ENCODE peak calls at places on chromosomes 16 and 17, in four cellular contexts. J is AG10803, I is astrocyte of the spinal cord, K is HCT116. O is an unnamed sample.

GRCh38 chr17:70059649-70060048 is 15.4 kb upstream of the KCNJ16 start:
- DNase-seq in J (no peak), I (no peak), K (no peak), O (no peak)

GRCh38 chr17:41499714-41500113 is 5.7 kb downstream of the KRT13 start:
- DNase-seq in J (no peak), I (no peak), K (no peak), O (no peak)

GRCh38 chr17:40480501-40481003 is 20.9 kb downstream of the TNS4 start:
- DNase-seq in J (peak), I (no peak), K (no peak), O (no peak)

GRCh38 chr16:21647562-21648164 is 4.7 kb downstream of the IGSF6 start:
- DNase-seq in J (no peak), I (no peak), K (no peak), O (no peak)

GRCh38 chr17:63490321-63490720 is 13.5 kb downstream of the ACE start:
- DNase-seq in J (no peak), I (no peak), K (no peak), O (no peak)

GRCh38 chr16:50669741-50670140 is 11.4 kb downstream of the SNX20 start:
- DNase-seq in J (no peak), I (no peak), K (no peak), O (no peak)

GRCh38 chr17:48025904-48026502 is 11.6 kb downstream of the COPZ2 start:
- DNase-seq in J (no peak), I (peak), K (no peak), O (no peak)

GRCh38 chr16:53622315-53622714 is 81.3 kb downstream of the RPGRIP1L start:
- DNase-seq in J (no peak), I (no peak), K (no peak), O (no peak)

GRCh38 chr17:82752371-82753200 is 721 bp downstream of the TBCD start:
- DNase-seq in J (no peak), I (peak), K (no peak), O (peak)

GRCh38 chr17:82061047-82061925 is 4.3 kb downstream of the DUS1L start:
- DNase-seq in J (no peak), I (no peak), K (no peak), O (no peak)

GRCh38 chr17:67027031-67027628 is 17.2 kb upstream of the CACNG1 start:
- DNase-seq in J (peak), I (no peak), K (no peak), O (peak)

GRCh38 chr17:27766438-27766837 is 33.9 kb downstream of the NOS2 start:
- DNase-seq in J (no peak), I (no peak), K (no peak), O (no peak)

GRCh38 chr17:81477173-81477572 is 35.4 kb downstream of the ACTG1 start:
- DNase-seq in J (no peak), I (no peak), K (no peak), O (no peak)

GRCh38 chr17:49414271-49414621 is 436 bp downstream of the PHB1 start:
- DNase-seq in J (no peak), I (no peak), K (no peak), O (peak)

GRCh38 chr16:66850115-66850815 is 6.1 kb downstream of the CA7 start:
- DNase-seq in J (no peak), I (no peak), K (no peak), O (no peak)

GRCh38 chr16:71353736-71354135 is 4.8 kb upstream of the CALB2 start:
- DNase-seq in J (no peak), I (no peak), K (no peak), O (no peak)

GRCh38 chr17:57142925-57143324 is 57.9 kb downstream of the AKAP1 start:
- DNase-seq in J (peak), I (no peak), K (no peak), O (peak)

GRCh38 chr17:82101767-82102679 is 4.0 kb upstream of the FASN start:
- DNase-seq in J (no peak), I (no peak), K (no peak), O (no peak)

GRCh38 chr16:81212830-81213465 is 25.5 kb upstream of the BCO1 start:
- DNase-seq in J (no peak), I (no peak), K (no peak), O (no peak)

GRCh38 chr17:3916013-3916696 is at the start of gene P2RX1:
- DNase-seq in J (no peak), I (no peak), K (no peak), O (no peak)

GRCh38 chr17:73343168-73343634 is 31.4 kb upstream of the CDC42EP4 start:
- DNase-seq in J (peak), I (peak), K (no peak), O (peak)

GRCh38 chr17:73343739-73344454 is 32.1 kb upstream of the CDC42EP4 start:
- DNase-seq in J (no peak), I (no peak), K (no peak), O (no peak)

GRCh38 chr17:73342057-73342522 is 30.3 kb upstream of the CDC42EP4 start:
- DNase-seq in J (peak), I (peak), K (no peak), O (peak)

GRCh38 chr17:73341350-73342056 is 29.7 kb upstream of the CDC42EP4 start:
- DNase-seq in J (no peak), I (no peak), K (no peak), O (no peak)

DNA sequence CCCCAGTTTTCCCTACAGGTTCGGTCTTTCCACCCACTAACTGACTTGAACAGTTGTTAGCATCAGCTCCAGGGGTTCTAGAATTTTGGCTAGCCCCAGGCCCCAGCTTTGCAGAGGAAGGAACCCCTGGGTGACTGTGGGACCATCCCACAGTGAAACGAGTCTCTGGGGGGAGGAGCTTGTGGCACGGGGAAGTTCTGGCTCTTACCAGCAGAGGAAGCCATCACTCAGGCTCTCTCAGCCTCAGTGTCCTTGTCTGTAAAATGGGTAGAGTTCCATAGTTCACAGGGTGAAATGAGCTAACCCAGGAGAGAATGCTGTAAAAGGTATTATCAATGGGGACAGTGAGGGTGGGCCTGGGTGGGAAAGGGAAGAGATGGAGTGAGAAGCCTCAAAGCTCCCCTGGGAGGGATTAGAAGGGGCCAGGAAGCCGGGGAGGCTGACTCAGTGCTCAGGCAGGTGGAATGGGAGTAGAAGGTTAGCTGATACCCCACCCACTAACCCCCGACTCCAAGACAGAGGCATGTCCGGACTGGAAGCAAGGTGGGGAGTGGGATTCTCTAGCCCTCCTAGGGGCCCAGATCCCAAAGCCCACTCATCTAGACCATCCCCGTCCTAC is 30.9 kb upstream of the CDC42EP4 start:
- DNase-seq in J (peak), I (no peak), K (no peak), O (peak)
- TF ChIP-seq CTCF in J (peak), I (no peak), K (no peak), O (peak)

GRCh38 chr17:77245162-77245926 is 104.6 kb downstream of the SEC14L1 start:
- DNase-seq in J (no peak), I (no peak), K (no peak), O (no peak)

GRCh38 chr17:77247048-77247541 is 106.3 kb downstream of the SEC14L1 start:
- DNase-seq in J (peak), I (peak), K (peak), O (peak)

GRCh38 chr17:77240976-77241375 is 100.2 kb downstream of the SEC14L1 start:
- DNase-seq in J (no peak), I (no peak), K (no peak), O (no peak)

GRCh38 chr17:77246110-77247047 is 105.6 kb downstream of the SEC14L1 start:
- DNase-seq in J (no peak), I (no peak), K (no peak), O (no peak)

GRCh38 chr17:77242118-77242800 is 101.5 kb downstream of the SEC14L1 start:
- DNase-seq in J (no peak), I (no peak), K (no peak), O (no peak)
- TF ChIP-seq CTCF in J (no peak), I (no peak), K (peak), O (no peak)

DNA sequence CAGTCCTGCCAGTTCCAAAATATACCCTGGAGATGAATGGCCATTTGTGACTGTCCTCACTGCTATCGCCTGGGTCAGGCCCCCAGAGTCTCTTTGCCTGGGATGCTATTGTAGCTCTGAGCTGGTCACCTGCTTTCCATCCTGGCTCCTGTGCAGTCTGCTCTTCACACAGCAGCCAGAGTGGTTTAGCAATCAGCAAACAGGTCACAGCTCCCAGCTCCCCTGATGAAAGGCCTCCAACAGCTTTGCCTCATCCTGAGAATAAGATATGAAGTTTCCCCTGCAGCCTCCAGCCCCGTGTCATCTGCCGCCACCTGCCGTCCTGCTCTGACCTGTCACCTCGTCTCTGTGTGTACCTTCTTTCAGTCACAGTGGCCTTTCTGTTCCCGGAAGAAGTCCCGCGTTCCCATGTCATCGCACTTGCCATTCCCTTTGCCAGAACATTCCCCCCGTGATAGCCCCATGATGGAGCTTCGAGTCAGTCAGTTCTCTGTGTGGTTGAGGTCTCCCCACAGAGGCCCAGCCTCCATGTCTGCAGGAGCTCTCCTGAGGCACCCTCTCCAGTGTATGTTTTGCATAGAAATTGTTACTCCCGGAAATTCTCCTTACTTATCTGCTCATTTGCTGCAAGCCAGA is 281.5 kb downstream of the SNX29 start:
- DNase-seq in J (no peak), I (no peak), K (no peak), O (no peak)
- TF ChIP-seq CTCF in J (no peak), I (no peak), K (peak), O (no peak)

GRCh38 chr16:48647794-48648193 is 37.8 kb upstream of the N4BP1 start:
- DNase-seq in J (no peak), I (no peak), K (no peak), O (no peak)
- TF ChIP-seq CTCF in J (no peak), I (no peak), K (no peak), O (no peak)

GRCh38 chr16:30491744-30492308 is 19.3 kb downstream of the ITGAL start:
- DNase-seq in J (peak), I (peak), K (no peak), O (peak)
- TF ChIP-seq CTCF in J (no peak), I (no peak), K (no peak), O (no peak)

GRCh38 chr17:20009052-20009301 is 182 bp upstream of the SPECC1 start:
- DNase-seq in J (no peak), I (peak), K (no peak), O (no peak)
- TF ChIP-seq CTCF in J (no peak), I (no peak), K (no peak), O (no peak)

GRCh38 chr16:9297437-9298113 is 206.1 kb downstream of the HAPSTR1 start:
- DNase-seq in J (no peak), I (no peak), K (peak), O (peak)
- TF ChIP-seq CTCF in J (peak), I (peak), K (no peak), O (peak)

DNA sequence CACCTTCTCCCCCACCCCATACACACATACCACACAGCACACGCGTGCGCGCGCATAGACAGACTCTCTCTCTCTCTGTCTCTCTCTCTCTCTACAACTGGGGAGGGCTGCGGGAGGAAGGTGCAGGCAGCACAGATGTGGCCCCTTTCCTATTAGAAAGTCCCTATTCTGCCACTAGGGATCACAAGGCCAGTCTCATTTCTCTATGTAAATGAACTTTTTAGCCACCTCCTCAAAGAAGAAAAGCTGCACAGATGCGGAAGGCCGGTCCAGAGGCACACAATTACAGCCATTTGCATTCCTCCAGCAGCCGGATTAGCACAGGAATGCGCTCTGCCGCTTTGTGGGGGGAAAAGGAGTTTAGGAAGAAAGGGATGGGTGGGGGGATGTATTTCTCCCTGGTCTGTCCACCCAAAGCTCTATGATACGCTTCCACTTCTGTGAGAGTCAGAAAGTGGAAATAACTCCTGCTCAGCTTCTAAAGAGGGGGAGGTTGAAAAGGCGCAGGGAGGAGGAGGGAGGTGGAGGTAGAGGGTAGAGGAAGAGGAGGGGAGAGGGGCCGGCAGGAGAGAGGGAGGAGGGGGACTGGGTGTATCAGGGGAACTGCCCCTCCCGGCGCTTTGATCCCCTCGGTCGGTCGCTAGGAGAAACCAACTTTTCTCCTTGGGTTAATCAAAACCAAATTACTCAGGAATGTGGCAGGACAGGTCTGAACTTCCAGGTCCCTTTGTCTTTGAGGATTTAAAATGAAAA is 11.7 kb downstream of the ZFHX3 start:
- DNase-seq in J (no peak), I (no peak), K (no peak), O (no peak)
- TF ChIP-seq CTCF in J (no peak), I (no peak), K (no peak), O (no peak)